ENCODE peak calls at places on chromosomes 6 and 20, in seven cellular contexts. One of them, this sample, is unnamed.

GRCh38 chr20:1654994-1655393 is 2.6 kb downstream of the SIRPG start:
- DNase-seq in H1: no peak
- DNase-seq in mesenchymal stem cell: no peak
- DNase-seq in mesendoderm: no peak
- DNase-seq in trophoblast cell: no peak
- DNase-seq in neuronal stem cell: no peak
- DNase-seq in H9: no peak
- DNase-seq in this sample: no peak

GRCh38 chr6:67790569-67790968 is 844.5 kb upstream of the ADGRB3 start:
- DNase-seq in H1: no peak
- DNase-seq in mesendoderm: no peak
- DNase-seq in mesenchymal stem cell: no peak
- DNase-seq in H9: no peak
- DNase-seq in neuronal stem cell: no peak
- DNase-seq in trophoblast cell: no peak
- DNase-seq in this sample: no peak

GRCh38 chr6:7846971-7847818 is 63.4 kb downstream of the TXNDC5 start:
- DNase-seq in mesenchymal stem cell: peak; percentile 8
- DNase-seq in neuronal stem cell: no peak
- DNase-seq in H9: no peak
- DNase-seq in mesendoderm: peak; percentile 26
- DNase-seq in H1: no peak
- DNase-seq in trophoblast cell: no peak
- DNase-seq in this sample: peak; percentile 74

GRCh38 chr6:35602133-35602946 is 86.4 kb downstream of the FKBP5 start:
- DNase-seq in neuronal stem cell: no peak
- DNase-seq in mesendoderm: peak; percentile 48
- DNase-seq in mesenchymal stem cell: peak; percentile 82
- DNase-seq in trophoblast cell: no peak
- DNase-seq in H1: no peak
- DNase-seq in H9: no peak
- DNase-seq in this sample: peak; percentile 32

GRCh38 chr6:161526794-161527193 is 252.9 kb upstream of the AGPAT4 start:
- DNase-seq in mesendoderm: no peak
- DNase-seq in trophoblast cell: no peak
- DNase-seq in mesenchymal stem cell: no peak
- DNase-seq in H9: no peak
- DNase-seq in H1: no peak
- DNase-seq in neuronal stem cell: no peak
- DNase-seq in this sample: no peak

GRCh38 chr20:46214831-46215488 is 93.3 kb downstream of the CDH22 start:
- DNase-seq in mesendoderm: no peak
- DNase-seq in neuronal stem cell: no peak
- DNase-seq in H9: no peak
- DNase-seq in mesenchymal stem cell: peak; percentile 23
- DNase-seq in H1: no peak
- DNase-seq in trophoblast cell: no peak
- DNase-seq in this sample: no peak

GRCh38 chr20:51456511-51457280 is 85.8 kb downstream of the NFATC2 start:
- DNase-seq in mesenchymal stem cell: peak; percentile 97
- DNase-seq in neuronal stem cell: no peak
- DNase-seq in H9: peak; percentile 54
- DNase-seq in mesendoderm: peak; percentile 56
- DNase-seq in H1: no peak
- DNase-seq in trophoblast cell: peak; percentile 36
- DNase-seq in this sample: peak; percentile 95

GRCh38 chr20:62921119-62921687 is 5.1 kb downstream of the DIDO1 start:
- DNase-seq in mesenchymal stem cell: peak; percentile 83
- DNase-seq in mesendoderm: peak; percentile 92
- DNase-seq in trophoblast cell: peak; percentile 73
- DNase-seq in H9: peak; percentile 75
- DNase-seq in neuronal stem cell: peak; percentile 65
- DNase-seq in H1: no peak
- DNase-seq in this sample: peak; percentile 53

GRCh38 chr20:63664143-63664851 is 6.2 kb downstream of the RTEL1 start:
- DNase-seq in mesendoderm: no peak
- DNase-seq in H9: no peak
- DNase-seq in H1: no peak
- DNase-seq in trophoblast cell: no peak
- DNase-seq in mesenchymal stem cell: no peak
- DNase-seq in neuronal stem cell: no peak
- DNase-seq in this sample: no peak

GRCh38 chr6:139485742-139486475 is 111.5 kb upstream of the CITED2 start:
- DNase-seq in H1: no peak
- DNase-seq in trophoblast cell: no peak
- DNase-seq in H9: no peak
- DNase-seq in neuronal stem cell: no peak
- DNase-seq in mesendoderm: no peak
- DNase-seq in mesenchymal stem cell: peak; percentile 19
- DNase-seq in this sample: no peak

GRCh38 chr20:61052195-61052594 is 199.9 kb upstream of the CDH4 start:
- DNase-seq in H1: no peak
- DNase-seq in neuronal stem cell: no peak
- DNase-seq in H9: no peak
- DNase-seq in mesendoderm: no peak
- DNase-seq in trophoblast cell: no peak
- DNase-seq in mesenchymal stem cell: no peak
- DNase-seq in this sample: no peak

GRCh38 chr6:90103056-90103793 is 193.4 kb downstream of the BACH2 start:
- DNase-seq in H1: no peak
- DNase-seq in mesendoderm: no peak
- DNase-seq in neuronal stem cell: no peak
- DNase-seq in trophoblast cell: no peak
- DNase-seq in H9: no peak
- DNase-seq in mesenchymal stem cell: peak; percentile 54
- DNase-seq in this sample: no peak

GRCh38 chr6:63213325-63213724 is 2.1 kb downstream of the FKBP1C start:
- DNase-seq in neuronal stem cell: no peak
- DNase-seq in trophoblast cell: no peak
- DNase-seq in mesendoderm: peak; percentile 12
- DNase-seq in mesenchymal stem cell: no peak
- DNase-seq in H1: no peak
- DNase-seq in H9: no peak
- DNase-seq in this sample: no peak

GRCh38 chr20:54601831-54602515 is 126.6 kb downstream of the DOK5 start:
- DNase-seq in mesenchymal stem cell: no peak
- DNase-seq in H9: no peak
- DNase-seq in neuronal stem cell: no peak
- DNase-seq in H1: no peak
- DNase-seq in trophoblast cell: peak; percentile 69
- DNase-seq in mesendoderm: no peak
- DNase-seq in this sample: no peak

GRCh38 chr6:161151059-161151645 is 122.7 kb downstream of the AGPAT4 start:
- DNase-seq in neuronal stem cell: no peak
- DNase-seq in H1: no peak
- DNase-seq in trophoblast cell: no peak
- DNase-seq in H9: no peak
- DNase-seq in mesendoderm: no peak
- DNase-seq in mesenchymal stem cell: no peak
- DNase-seq in this sample: no peak

GRCh38 chr6:106820412-106820852 is 154.1 kb downstream of the CD24 start:
- DNase-seq in trophoblast cell: peak; percentile 30
- DNase-seq in neuronal stem cell: no peak
- DNase-seq in mesenchymal stem cell: peak; percentile 79
- DNase-seq in H1: no peak
- DNase-seq in mesendoderm: peak; percentile 83
- DNase-seq in H9: no peak
- DNase-seq in this sample: peak; percentile 0

GRCh38 chr20:644692-645317 is 8.2 kb downstream of the SRXN1 start:
- DNase-seq in H1: no peak
- DNase-seq in mesendoderm: no peak
- DNase-seq in H9: no peak
- DNase-seq in trophoblast cell: no peak
- DNase-seq in neuronal stem cell: no peak
- DNase-seq in mesenchymal stem cell: no peak
- DNase-seq in this sample: no peak

GRCh38 chr20:17735206-17735804 is 35.5 kb downstream of the BANF2 start:
- DNase-seq in H9: no peak
- DNase-seq in mesendoderm: peak; percentile 28
- DNase-seq in mesenchymal stem cell: peak; percentile 73
- DNase-seq in H1: no peak
- DNase-seq in neuronal stem cell: no peak
- DNase-seq in trophoblast cell: peak; percentile 8
- DNase-seq in this sample: peak; percentile 68

GRCh38 chr20:41510847-41511453 is 107.2 kb downstream of the CHD6 start:
- DNase-seq in mesendoderm: no peak
- DNase-seq in H1: no peak
- DNase-seq in trophoblast cell: no peak
- DNase-seq in H9: no peak
- DNase-seq in mesenchymal stem cell: no peak
- DNase-seq in neuronal stem cell: no peak
- DNase-seq in this sample: no peak

GRCh38 chr20:44422083-44422482 is 53.6 kb upstream of the TTPAL start:
- DNase-seq in H1: no peak
- DNase-seq in H9: no peak
- DNase-seq in mesenchymal stem cell: no peak
- DNase-seq in mesendoderm: no peak
- DNase-seq in neuronal stem cell: no peak
- DNase-seq in trophoblast cell: no peak
- DNase-seq in this sample: peak; percentile 48

GRCh38 chr6:159700970-159701369 is 7.9 kb upstream of the SOD2 start:
- DNase-seq in H1: no peak
- DNase-seq in mesenchymal stem cell: no peak
- DNase-seq in neuronal stem cell: no peak
- DNase-seq in H9: no peak
- DNase-seq in trophoblast cell: no peak
- DNase-seq in mesendoderm: no peak
- DNase-seq in this sample: peak; percentile 55

DNA sequence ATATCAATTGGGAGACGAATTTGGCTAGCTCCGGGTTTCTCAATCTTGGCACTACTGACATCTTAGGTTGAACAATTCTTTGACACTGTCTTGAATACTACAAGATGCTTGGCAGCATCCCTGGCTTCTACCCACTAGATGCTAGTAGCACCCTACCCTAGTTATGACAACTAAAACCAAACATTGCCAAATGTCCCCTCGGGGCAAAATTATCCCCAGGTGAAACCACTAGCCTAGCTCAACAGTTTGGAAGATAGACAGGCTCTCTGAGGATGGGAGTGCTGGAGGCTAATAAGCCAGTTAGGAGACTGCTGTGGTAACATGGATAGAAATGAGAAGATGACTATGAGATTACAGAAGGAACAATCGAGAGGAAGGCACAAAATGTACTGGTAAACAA is 20.9 kb downstream of the CCNC start:
- DNase-seq in H9: no peak
- DNase-seq in trophoblast cell: peak; percentile 90
- DNase-seq in H1: no peak
- DNase-seq in mesenchymal stem cell: no peak
- DNase-seq in neuronal stem cell: no peak
- DNase-seq in mesendoderm: no peak
- DNase-seq in this sample: no peak
- H4K8ac ChIP-seq in H9: no peak overlapping the region
- H4K8ac ChIP-seq in trophoblast cell: no peak overlapping the region
- H4K8ac ChIP-seq in H1: no peak overlapping the region
- H4K8ac ChIP-seq in mesenchymal stem cell: no peak overlapping the region
- H4K8ac ChIP-seq in neuronal stem cell: no peak overlapping the region
- H4K8ac ChIP-seq in mesendoderm: no peak overlapping the region
- H4K8ac ChIP-seq in this sample: no peak overlapping the region

GRCh38 chr6:36743032-36743431 is 45.4 kb downstream of the RAB44 start:
- DNase-seq in trophoblast cell: no peak
- DNase-seq in H1: no peak
- DNase-seq in mesenchymal stem cell: no peak
- DNase-seq in mesendoderm: no peak
- DNase-seq in neuronal stem cell: no peak
- DNase-seq in H9: no peak
- DNase-seq in this sample: no peak

GRCh38 chr6:36739947-36740817 is 42.6 kb downstream of the RAB44 start:
- DNase-seq in neuronal stem cell: no peak
- DNase-seq in H9: no peak
- DNase-seq in mesenchymal stem cell: peak; percentile 9
- DNase-seq in H1: no peak
- DNase-seq in mesendoderm: no peak
- DNase-seq in trophoblast cell: no peak
- DNase-seq in this sample: peak; percentile 8

GRCh38 chr6:36740818-36741179 is 43.2 kb downstream of the RAB44 start:
- DNase-seq in H1: no peak
- DNase-seq in H9: no peak
- DNase-seq in mesenchymal stem cell: no peak
- DNase-seq in neuronal stem cell: no peak
- DNase-seq in mesendoderm: no peak
- DNase-seq in trophoblast cell: no peak
- DNase-seq in this sample: no peak

GRCh38 chr6:36743538-36744441 is 46.2 kb downstream of the RAB44 start:
- DNase-seq in mesendoderm: no peak
- DNase-seq in mesenchymal stem cell: no peak
- DNase-seq in trophoblast cell: no peak
- DNase-seq in H1: no peak
- DNase-seq in neuronal stem cell: no peak
- DNase-seq in H9: no peak
- DNase-seq in this sample: no peak

GRCh38 chr6:36742146-36742545 is 44.5 kb downstream of the RAB44 start:
- DNase-seq in neuronal stem cell: no peak
- DNase-seq in mesendoderm: no peak
- DNase-seq in mesenchymal stem cell: no peak
- DNase-seq in H9: no peak
- DNase-seq in H1: no peak
- DNase-seq in trophoblast cell: no peak
- DNase-seq in this sample: no peak
- H4K8ac ChIP-seq in neuronal stem cell: no peak overlapping the region
- H4K8ac ChIP-seq in mesendoderm: no peak overlapping the region
- H4K8ac ChIP-seq in mesenchymal stem cell: no peak overlapping the region
- H4K8ac ChIP-seq in H9: no peak overlapping the region
- H4K8ac ChIP-seq in H1: no peak overlapping the region
- H4K8ac ChIP-seq in trophoblast cell: no peak overlapping the region
- H4K8ac ChIP-seq in this sample: no peak overlapping the region

DNA sequence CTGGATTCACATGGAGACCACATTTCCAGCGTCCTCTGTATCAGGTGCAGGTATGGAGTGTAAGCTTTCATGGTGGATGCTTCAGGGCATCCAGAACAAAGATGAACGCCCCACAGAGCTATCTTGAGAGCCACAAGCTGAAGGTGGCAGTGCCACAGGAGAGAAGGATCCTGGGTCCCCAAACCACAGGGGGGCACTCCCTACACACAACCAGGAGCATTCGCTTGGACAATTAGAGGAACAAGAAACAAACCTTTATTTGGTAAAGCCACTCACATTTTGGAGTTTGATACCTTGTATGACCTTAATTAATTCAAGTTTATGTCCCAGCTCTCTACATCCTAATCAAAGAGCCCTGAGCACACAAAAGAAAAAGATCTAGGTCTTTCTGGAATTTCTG is 406.3 kb downstream of the PREX1 start:
- DNase-seq in H1: no peak
- DNase-seq in mesendoderm: no peak
- DNase-seq in trophoblast cell: no peak
- DNase-seq in mesenchymal stem cell: no peak
- DNase-seq in H9: no peak
- DNase-seq in neuronal stem cell: no peak
- DNase-seq in this sample: no peak
- H4K8ac ChIP-seq in H1: no peak overlapping the region
- H4K8ac ChIP-seq in mesendoderm: no peak overlapping the region
- H4K8ac ChIP-seq in trophoblast cell: no peak overlapping the region
- H4K8ac ChIP-seq in mesenchymal stem cell: no peak overlapping the region
- H4K8ac ChIP-seq in H9: no peak overlapping the region
- H4K8ac ChIP-seq in neuronal stem cell: no peak overlapping the region
- H4K8ac ChIP-seq in this sample: no peak overlapping the region

DNA sequence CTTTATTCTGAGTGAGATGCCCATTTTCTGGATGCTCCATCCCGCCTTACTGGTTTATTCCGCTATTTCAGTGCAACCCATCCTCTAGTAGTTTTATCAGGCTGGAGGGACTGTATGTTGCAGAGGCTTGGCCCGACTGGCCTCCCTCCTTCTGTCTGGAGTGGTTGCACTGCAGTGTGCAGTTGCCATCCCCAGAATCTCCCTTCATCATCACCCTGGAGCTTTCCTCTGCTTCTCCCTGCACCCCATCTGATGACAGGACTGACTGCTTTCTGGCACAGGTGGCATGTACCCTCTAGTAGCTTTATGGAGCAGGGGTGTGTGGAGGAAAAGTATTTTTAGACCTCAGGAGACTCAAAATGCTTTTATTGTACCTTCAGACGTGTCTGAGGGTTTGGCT is 21.1 kb downstream of the WRNIP1 start:
- DNase-seq in trophoblast cell: no peak
- DNase-seq in mesenchymal stem cell: no peak
- DNase-seq in neuronal stem cell: no peak
- DNase-seq in H1: no peak
- DNase-seq in H9: no peak
- DNase-seq in mesendoderm: no peak
- DNase-seq in this sample: no peak
- H4K8ac ChIP-seq in trophoblast cell: no peak overlapping the region
- H4K8ac ChIP-seq in mesenchymal stem cell: no peak overlapping the region
- H4K8ac ChIP-seq in neuronal stem cell: no peak overlapping the region
- H4K8ac ChIP-seq in H1: no peak overlapping the region
- H4K8ac ChIP-seq in H9: no peak overlapping the region
- H4K8ac ChIP-seq in mesendoderm: no peak overlapping the region
- H4K8ac ChIP-seq in this sample: no peak overlapping the region

This sample was measured in IMR-90.